ENCODE peak calls at places on chromosomes 6 and 20, in ten cellular contexts. X, P, D, J, Y, I, N, Z, E and F are unnamed samples.
A peak's percentile ranks its signal among the peaks of the same experiment; 100 is the strongest.

GRCh38 chr6:120871416-120872261 is 462.6 kb downstream of the TBC1D32 start:
- DNase-seq in Z (no peak), X (peak; percentile 76), N (no peak), E (no peak), J (no peak), D (no peak), Y (peak; percentile 30), P (peak; percentile 14), I (no peak), F (no peak)

GRCh38 chr6:27375613-27376079 is 12.9 kb upstream of the ZNF391 start:
- DNase-seq in E (peak; percentile 10), P (no peak), J (no peak), Z (peak; percentile 0), X (no peak), Y (no peak), D (no peak), I (no peak), N (peak; percentile 81), F (no peak)

GRCh38 chr20:40986774-40987173 is 41.8 kb upstream of the TOP1 start:
- DNase-seq in E (peak; percentile 92), Z (no peak), Y (no peak), I (no peak), D (no peak), N (no peak), P (no peak), J (no peak), X (no peak), F (no peak)

GRCh38 chr20:53599378-53599777 is 5.7 kb upstream of the ZNF217 start:
- DNase-seq in X (peak; percentile 53), N (no peak), Z (no peak), Y (peak; percentile 8), P (no peak), I (no peak), D (no peak), J (no peak), E (no peak), F (no peak)

GRCh38 chr6:25602680-25602982 is 49.4 kb upstream of the SCGN start:
- DNase-seq in Y (no peak), J (no peak), E (no peak), X (no peak), P (no peak), Z (peak; percentile 4), D (no peak), N (no peak), I (no peak), F (no peak)

GRCh38 chr20:47735412-47736400 is 49.6 kb downstream of the SULF2 start:
- DNase-seq in E (no peak), I (peak; percentile 30), J (no peak), Z (no peak), P (no peak), Y (no peak), X (no peak), N (no peak), D (no peak), F (no peak)

GRCh38 chr6:153024401-153025017 is 22.0 kb upstream of the MTRF1L start:
- DNase-seq in Z (peak; percentile 58), N (peak; percentile 80), E (peak; percentile 46), I (peak; percentile 36), D (peak; percentile 65), P (peak; percentile 11), Y (no peak), X (no peak), J (peak; percentile 45), F (no peak)

GRCh38 chr20:51373713-51374481 is 168.6 kb downstream of the NFATC2 start:
- DNase-seq in E (no peak), I (peak; percentile 16), N (peak; percentile 82), D (no peak), P (no peak), Y (no peak), X (no peak), Z (peak; percentile 45), J (no peak), F (no peak)

GRCh38 chr20:59993736-59994484 is 35.7 kb downstream of the CDH26 start:
- DNase-seq in N (no peak), Z (no peak), X (no peak), P (no peak), E (no peak), I (no peak), D (no peak), Y (no peak), J (peak; percentile 22), F (no peak)

GRCh38 chr6:160027076-160027475 is 58.2 kb downstream of the IGF2R start:
- DNase-seq in Y (no peak), D (no peak), P (no peak), J (no peak), E (no peak), N (no peak), X (no peak), I (no peak), Z (no peak), F (no peak)

GRCh38 chr6:49892280-49892679 is 25.9 kb upstream of the CRISP1 start:
- DNase-seq in D (no peak), N (peak; percentile 49), P (no peak), X (no peak), Y (no peak), I (no peak), J (no peak), E (no peak), Z (no peak), F (no peak)

GRCh38 chr6:147055821-147056392 is 148.3 kb upstream of the STXBP5 start:
- DNase-seq in I (no peak), N (no peak), E (no peak), D (no peak), X (no peak), J (no peak), P (no peak), Y (no peak), Z (no peak), F (no peak)

GRCh38 chr6:39561536-39562266 is 163.5 kb downstream of the KIF6 start:
- DNase-seq in Y (no peak), D (no peak), N (no peak), I (no peak), E (no peak), P (no peak), J (no peak), Z (peak; percentile 15), X (no peak), F (no peak)

GRCh38 chr20:56412473-56412790 is 372 bp downstream of the CASS4 start:
- DNase-seq in D (no peak), E (no peak), X (no peak), Y (no peak), P (no peak), Z (no peak), N (no peak), I (no peak), J (no peak), F (no peak)

GRCh38 chr20:61566691-61567090 is 314.6 kb downstream of the CDH4 start:
- DNase-seq in D (no peak), X (no peak), E (no peak), Z (no peak), N (no peak), P (no peak), Y (no peak), J (no peak), I (no peak), F (no peak)

GRCh38 chr6:117222861-117223260 is 42.5 kb upstream of the VGLL2 start:
- DNase-seq in D (peak; percentile 6), J (no peak), Z (no peak), X (no peak), Y (no peak), E (no peak), N (no peak), P (no peak), I (no peak), F (no peak)

GRCh38 chr20:38291582-38291918 is 12.4 kb upstream of the BPI start:
- DNase-seq in J (no peak), N (no peak), I (no peak), Z (no peak), E (no peak), Y (no peak), D (no peak), X (no peak), P (no peak), F (no peak)
- TF ChIP-seq CTCF in J (no peak), N (no peak), I (no peak), Z (no peak), E (no peak), Y (no peak), D (no peak), X (no peak), P (peak; percentile 52), F (no peak)

GRCh38 chr6:81682238-81682795 is 70.2 kb downstream of the TENT5A start:
- DNase-seq in D (no peak), J (no peak), N (no peak), X (no peak), I (no peak), Y (no peak), Z (no peak), P (no peak), E (no peak), F (no peak)
- TF ChIP-seq CTCF in D (no peak), J (no peak), N (no peak), X (no peak), I (no peak), Y (no peak), Z (no peak), P (no peak), E (no peak), F (no peak)

DNA sequence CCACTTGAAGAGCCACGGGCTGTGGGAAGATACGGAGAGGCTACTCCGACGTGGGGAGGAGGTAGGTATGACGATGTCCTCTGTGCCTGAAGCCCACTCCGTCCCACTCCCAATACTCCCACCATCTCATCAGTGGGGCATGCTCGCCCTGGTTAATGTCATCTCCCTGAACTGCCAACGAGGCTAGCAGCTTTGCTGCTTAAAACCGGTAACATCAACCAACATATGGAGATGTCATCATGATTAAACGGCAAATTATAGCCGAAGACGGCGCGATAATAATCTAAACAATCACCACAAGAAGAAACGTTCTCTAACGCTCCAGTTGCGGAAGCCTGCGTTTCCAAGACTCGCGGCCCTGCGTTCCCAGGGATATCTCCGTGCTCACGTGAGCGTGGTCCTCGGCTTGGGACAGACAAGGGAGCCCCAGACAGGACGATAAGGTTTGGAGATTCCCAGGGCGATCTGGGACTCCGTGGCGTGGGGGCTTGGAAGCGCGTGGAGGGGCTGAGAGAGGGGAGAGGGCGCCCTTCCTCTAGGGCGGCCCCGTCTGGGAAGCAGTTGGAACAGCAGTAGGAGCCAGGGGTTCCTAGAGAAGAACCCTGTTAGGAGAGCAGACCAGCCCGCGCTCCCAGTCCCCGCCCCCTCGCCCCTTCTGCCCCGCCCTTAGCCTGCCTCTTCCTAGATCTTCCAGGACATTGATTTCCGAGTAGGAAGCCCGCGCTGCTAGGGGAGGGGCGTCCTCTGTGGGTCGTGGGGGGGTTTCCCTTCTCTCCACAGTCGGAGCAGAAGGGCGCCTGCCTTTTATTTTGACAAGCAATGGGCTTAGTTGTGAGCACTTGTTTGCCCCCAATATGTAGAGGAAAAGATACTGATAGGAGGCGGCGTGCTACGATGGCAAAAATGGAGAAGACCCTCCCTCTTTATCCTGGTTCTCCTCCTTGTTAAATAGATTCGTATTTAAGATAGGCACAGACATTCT is 10.7 kb downstream of the NRN1 start:
- DNase-seq in D (peak; percentile 4), N (peak; percentile 24), Z (peak; percentile 67), J (peak; percentile 85), E (no peak), Y (no peak), I (peak; percentile 84), P (no peak), X (peak; percentile 96), F (no peak)
- TF ChIP-seq CTCF in D (peak; percentile 13), N (no peak), Z (peak; percentile 50), J (no peak), E (no peak), Y (no peak), I (no peak), P (no peak), X (no peak), F (no peak)

GRCh38 chr6:43174263-43175112 is 3.4 kb downstream of the SRF start:
- DNase-seq in J (peak; percentile 91), I (peak; percentile 98), Z (peak; percentile 99), D (peak; percentile 99), Y (peak; percentile 92), E (peak; percentile 98), X (peak; percentile 99), P (peak; percentile 96), N (peak; percentile 99), F (peak; percentile 83)
- TF ChIP-seq CTCF in J (no peak), I (no peak), Z (no peak), D (peak; percentile 18), Y (no peak), E (no peak), X (no peak), P (no peak), N (no peak), F (no peak)